ENCODE peak calls at places on chromosome 4, in nine cellular contexts. K is small intestine; D is WERI-Rb-1; R is CD8-positive, alpha-beta memory T cell; N is heart right ventricle; G is Panc1; L is left ventricle myocardium inferior; B is tibial artery; W is cardiac muscle cell. V is an unnamed sample. For H3K27me3, the result is how much of the 10 kb centered on the place peaks cover.

GRCh38 chr4:46856347-46856746 is 52.7 kb downstream of the COX7B2 start:
- DNase-seq in N (no peak), L (no peak), R (no peak), G (no peak), K (no peak), B (no peak), W (no peak), D (no peak), V (no peak)

GRCh38 chr4:14568356-14568755 is 433.9 kb upstream of the CPEB2 start:
- DNase-seq in N (no peak), L (no peak), G (no peak), W (no peak), B (no peak), K (no peak), D (no peak), R (no peak), V (no peak)

GRCh38 chr4:19309365-19309764 is 942.3 kb upstream of the SLIT2 start:
- DNase-seq in D (no peak), N (no peak), G (no peak), B (no peak), R (no peak), L (no peak), K (no peak), W (peak), V (no peak)

GRCh38 chr4:24799544-24800272 is 4.3 kb downstream of the SOD3 start:
- DNase-seq in B (no peak), W (no peak), K (no peak), G (no peak), N (peak), L (no peak), D (no peak), R (no peak), V (no peak)

GRCh38 chr4:126850286-126850685 is 782.5 kb upstream of the INTU start:
- DNase-seq in G (peak), L (no peak), W (no peak), K (no peak), N (no peak), R (no peak), D (no peak), B (no peak), V (no peak)

GRCh38 chr4:40225497-40225896 is 28.7 kb downstream of the RHOH start:
- DNase-seq in K (no peak), D (no peak), G (no peak), B (no peak), L (no peak), N (no peak), R (no peak), W (no peak), V (no peak)

GRCh38 chr4:115711575-115711974 is 598.2 kb upstream of the NDST4 start:
- DNase-seq in N (no peak), R (no peak), B (no peak), L (no peak), K (no peak), W (peak), D (no peak), G (no peak), V (no peak)

GRCh38 chr4:88284378-88285234 is at the start of gene PPM1K:
- DNase-seq in D (peak), G (peak), K (peak), W (peak), L (peak), N (peak), R (peak), B (peak), V (peak)

GRCh38 chr4:16860506-16860905 is 37.9 kb downstream of the LDB2 start:
- DNase-seq in D (no peak), W (no peak), K (no peak), L (no peak), G (no peak), R (no peak), B (no peak), N (no peak), V (no peak)

GRCh38 chr4:109434007-109434792 is 585 bp downstream of the SEC24B start:
- DNase-seq in R (peak), D (peak), W (peak), B (peak), K (peak), G (no peak), N (peak), L (peak), V (peak)

GRCh38 chr4:62271107-62271506 is 1071.0 kb downstream of the ADGRL3 start:
- DNase-seq in N (no peak), K (no peak), G (no peak), B (no peak), D (no peak), L (peak), R (no peak), W (no peak), V (no peak)

GRCh38 chr4:53478671-53479456 is 101.4 kb downstream of the FIP1L1 start:
- DNase-seq in B (no peak), G (no peak), L (no peak), D (no peak), R (no peak), K (no peak), N (no peak), W (no peak), V (no peak)

GRCh38 chr4:151418385-151418784 is 9.4 kb downstream of the FHIP1A start:
- DNase-seq in B (no peak), W (no peak), G (peak), N (no peak), K (peak), R (no peak), L (no peak), D (no peak), V (no peak)

GRCh38 chr4:140308366-140309123 is 64.9 kb upstream of the SCOC start:
- DNase-seq in W (peak), K (no peak), R (no peak), L (peak), N (peak), G (no peak), D (no peak), B (peak), V (no peak)

GRCh38 chr4:20276848-20277247 is 25.1 kb downstream of the SLIT2 start:
- DNase-seq in G (no peak), D (no peak), N (no peak), R (no peak), B (no peak), K (no peak), L (no peak), W (no peak), V (no peak)

GRCh38 chr4:15945516-15945915 is 7.0 kb upstream of the FGFBP1 start:
- DNase-seq in G (no peak), W (no peak), R (no peak), K (no peak), N (no peak), L (no peak), B (no peak), D (no peak), V (no peak)

GRCh38 chr4:105542032-105542431 is 10.4 kb upstream of the ARHGEF38 start:
- DNase-seq in K (no peak), L (no peak), G (no peak), D (no peak), R (no peak), N (no peak), B (no peak), W (no peak), V (no peak)

DNA sequence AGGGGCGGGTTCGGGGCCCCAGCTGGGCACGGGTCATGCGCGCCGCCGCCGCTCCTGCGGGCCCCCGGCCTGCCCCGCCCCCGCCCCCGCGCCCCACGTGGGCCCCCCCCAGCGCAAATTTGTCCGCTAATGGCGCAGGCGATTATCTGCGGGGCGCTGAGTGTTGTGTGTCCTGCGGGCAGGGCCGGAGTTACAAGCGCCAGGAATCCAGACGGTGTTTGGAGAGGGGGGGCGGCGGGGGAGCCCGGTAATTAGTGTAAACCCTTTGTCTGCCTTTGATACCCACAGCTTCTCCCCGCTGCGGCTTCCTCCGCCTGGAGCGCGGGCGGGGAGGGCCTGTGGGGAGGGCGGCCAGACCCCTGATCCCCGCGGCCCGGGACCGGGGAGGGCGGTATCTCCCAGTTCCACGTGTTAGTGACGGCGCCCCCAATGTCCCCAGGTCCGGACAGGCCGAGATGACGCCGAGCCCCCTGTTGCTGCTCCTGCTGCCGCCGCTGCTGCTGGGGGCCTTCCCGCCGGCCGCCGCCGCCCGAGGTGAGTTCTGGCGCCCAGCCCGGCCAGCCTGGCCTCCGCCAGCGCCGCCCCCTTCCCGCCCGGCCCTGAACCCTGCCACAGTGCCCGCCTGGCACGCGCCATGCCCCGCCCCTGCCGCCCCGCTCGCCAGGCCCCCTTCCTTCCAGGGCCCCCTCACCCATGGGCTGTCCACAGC is 759 bp downstream of the FGFRL1 start:
- DNase-seq in R (peak), G (no peak), L (no peak), K (peak), N (peak), B (no peak), W (peak), D (peak), V (peak)
- H3K27me3 ChIP-seq in R (under half), G (under half), L (under half), K (under half), N (under half), B (under half), W (under half), D (under half), V (under half)

GRCh38 chr4:56240554-56241190 is 146.6 kb downstream of the AASDH start:
- DNase-seq in R (no peak), B (no peak), K (peak), W (peak), D (peak), N (no peak), G (no peak), L (no peak), V (no peak)
- H3K27me3 ChIP-seq in R (under half), B (under half), K (under half), W (under half), D (under half), N (under half), G (under half), L (under half), V (under half)

GRCh38 chr4:37455301-37456062 is 210.9 kb downstream of the NWD2 start:
- DNase-seq in W (no peak), N (no peak), L (no peak), D (no peak), B (no peak), G (no peak), K (peak), R (no peak), V (no peak)
- H3K27me3 ChIP-seq in W (half or more), N (half or more), L (half or more), D (half or more), B (under half), G (under half), K (under half), R (under half), V (under half)

GRCh38 chr4:5955201-5955821 is 62.4 kb upstream of the CRMP1 start:
- DNase-seq in D (peak), W (no peak), K (no peak), L (no peak), G (no peak), B (no peak), N (no peak), R (no peak), V (no peak)

GRCh38 chr4:5955856-5956255 is 62.4 kb downstream of the C4orf50 start:
- DNase-seq in K (no peak), W (no peak), D (no peak), L (no peak), B (no peak), R (no peak), G (no peak), N (no peak), V (no peak)

GRCh38 chr4:5952286-5953002 is 59.6 kb upstream of the CRMP1 start:
- DNase-seq in L (no peak), D (no peak), W (no peak), K (no peak), R (no peak), N (no peak), G (no peak), B (no peak), V (no peak)

GRCh38 chr4:5954056-5954760 is 61.3 kb upstream of the CRMP1 start:
- DNase-seq in L (no peak), D (no peak), W (no peak), G (no peak), K (no peak), B (no peak), R (no peak), N (no peak), V (no peak)

DNA sequence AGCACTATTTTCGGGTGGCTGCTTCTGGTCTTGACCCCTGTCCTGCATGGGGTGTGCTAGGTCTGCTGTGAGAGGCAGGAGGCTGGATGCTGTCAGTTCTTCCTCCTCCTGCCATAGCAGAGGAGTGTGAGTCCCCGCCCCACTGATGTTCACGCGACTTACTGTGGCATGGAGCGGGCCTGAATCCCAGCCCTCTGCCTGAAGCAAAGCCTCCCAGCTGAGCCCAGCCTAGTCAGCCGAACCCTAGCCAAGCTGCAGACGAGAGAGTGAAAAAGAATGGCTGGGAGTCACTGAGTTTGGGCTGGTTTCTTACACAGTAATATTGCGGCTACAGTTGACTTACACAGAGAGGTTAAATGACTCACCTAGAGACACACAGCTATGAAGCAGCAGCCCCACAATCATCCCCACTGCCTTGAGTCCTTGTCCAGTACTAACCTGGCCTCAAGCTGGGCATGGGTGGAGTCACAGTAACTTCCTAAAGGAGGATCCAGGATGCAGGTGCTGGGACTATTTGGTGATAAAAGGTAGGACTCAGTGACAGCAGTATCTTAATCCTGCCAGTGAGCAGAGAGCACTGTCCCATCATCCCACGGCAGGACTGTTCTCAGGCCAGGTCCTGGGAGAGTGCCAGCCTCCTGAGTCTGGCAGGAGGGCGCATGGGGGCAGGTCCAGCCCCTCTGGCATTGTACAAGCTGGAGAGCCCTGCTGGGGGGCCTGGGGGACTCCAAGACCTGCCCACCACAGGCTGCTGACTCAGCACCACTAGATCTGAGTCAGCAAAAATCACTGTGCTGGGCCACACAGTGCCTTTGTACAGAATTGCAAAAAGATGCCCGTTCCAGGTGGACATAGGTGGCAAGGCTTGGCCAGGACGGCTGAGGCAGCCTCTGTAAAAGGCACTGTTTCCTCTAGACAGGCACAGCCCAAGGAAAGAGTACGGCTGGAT is 60.4 kb upstream of the CRMP1 start:
- DNase-seq in D (no peak), N (no peak), K (no peak), G (no peak), W (no peak), R (no peak), B (peak), L (no peak), V (no peak)
- H3K27me3 ChIP-seq in D (under half), N (half or more), K (under half), G (under half), W (under half), R (under half), B (under half), L (half or more), V (under half)

GRCh38 chr4:7140062-7140691 is 52.2 kb upstream of the SORCS2 start:
- DNase-seq in K (no peak), D (no peak), G (no peak), W (no peak), L (no peak), R (no peak), B (no peak), N (no peak), V (no peak)

GRCh38 chr4:7138223-7139166 is 53.8 kb upstream of the SORCS2 start:
- DNase-seq in N (no peak), D (no peak), G (no peak), R (no peak), W (no peak), K (no peak), L (no peak), B (no peak), V (no peak)

GRCh38 chr4:7139167-7139979 is 53.0 kb upstream of the SORCS2 start:
- DNase-seq in R (no peak), K (no peak), B (no peak), N (no peak), G (no peak), L (no peak), D (no peak), W (no peak), V (no peak)

GRCh38 chr4:7140692-7141069 is 51.7 kb upstream of the SORCS2 start:
- DNase-seq in G (no peak), W (no peak), L (no peak), R (no peak), K (no peak), B (no peak), D (no peak), N (no peak), V (no peak)

DNA sequence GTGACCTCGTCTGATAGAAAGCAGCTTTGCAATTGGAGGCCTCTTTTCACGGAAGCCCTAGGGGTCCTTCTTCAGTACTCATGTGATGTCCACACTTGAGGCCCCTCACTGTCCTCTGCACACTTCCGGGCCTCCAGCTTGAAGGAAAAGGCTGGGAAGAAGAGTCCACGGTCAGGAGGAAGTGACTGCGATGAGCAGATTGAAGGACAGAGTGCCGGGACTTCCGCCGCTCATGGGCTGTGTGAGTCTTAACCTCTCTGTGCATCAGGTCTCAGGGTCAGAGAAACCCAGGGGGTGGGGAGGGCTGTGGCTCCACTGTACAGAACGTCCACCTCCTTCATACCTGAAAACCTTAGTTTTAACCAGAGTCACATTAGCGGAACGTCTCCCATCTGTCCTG is 51.2 kb upstream of the SORCS2 start:
- DNase-seq in W (no peak), K (no peak), B (no peak), D (no peak), R (no peak), G (no peak), N (no peak), L (no peak), V (no peak)
- H3K27me3 ChIP-seq in W (under half), K (under half), B (under half), D (under half), R (under half), G (under half), N (under half), L (under half), V (under half)

GRCh38 chr4:27964095-27964494 is 1103.5 kb downstream of the STIM2 start:
- DNase-seq in D (no peak), N (no peak), W (no peak), B (no peak), G (no peak), L (no peak), K (no peak), R (no peak), V (no peak)
- H3K27me3 ChIP-seq in D (under half), N (under half), W (under half), B (under half), G (under half), L (under half), K (under half), R (under half), V (under half)

GRCh38 chr4:185020863-185021761 is 2.8 kb downstream of the HELT start:
- DNase-seq in W (no peak), G (no peak), R (no peak), L (no peak), N (no peak), K (no peak), B (no peak), D (no peak), V (no peak)

GRCh38 chr4:185019451-185020292 is 1.4 kb downstream of the HELT start:
- DNase-seq in K (no peak), R (no peak), W (no peak), D (no peak), L (no peak), N (no peak), G (no peak), B (no peak), V (no peak)

GRCh38 chr4:185017964-185018772 is at the start of gene HELT:
- DNase-seq in B (no peak), K (no peak), N (no peak), G (no peak), W (no peak), R (no peak), D (peak), L (no peak), V (no peak)

GRCh38 chr4:185018834-185019450 is 652 bp downstream of the HELT start:
- DNase-seq in N (no peak), R (no peak), D (no peak), L (no peak), B (no peak), W (no peak), K (no peak), G (no peak), V (no peak)

DNA sequence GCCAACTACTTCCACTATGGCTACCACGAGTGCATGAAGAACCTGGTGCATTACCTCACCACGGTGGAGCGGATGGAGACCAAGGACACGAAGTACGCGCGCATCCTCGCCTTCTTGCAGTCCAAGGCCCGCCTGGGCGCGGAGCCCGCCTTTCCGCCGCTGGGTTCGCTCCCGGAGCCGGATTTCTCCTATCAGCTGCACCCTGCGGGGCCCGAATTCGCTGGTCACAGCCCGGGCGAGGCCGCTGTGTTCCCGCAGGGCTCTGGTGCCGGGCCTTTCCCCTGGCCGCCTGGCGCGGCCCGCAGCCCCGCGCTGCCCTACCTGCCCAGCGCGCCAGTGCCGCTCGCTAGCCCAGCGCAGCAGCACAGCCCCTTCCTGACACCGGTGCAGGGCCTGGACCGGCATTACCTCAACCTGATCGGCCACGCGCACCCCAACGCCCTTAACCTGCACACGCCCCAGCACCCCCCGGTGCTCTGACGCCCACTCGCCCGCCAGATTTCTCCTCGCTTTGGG is 2.1 kb downstream of the HELT start:
- DNase-seq in L (no peak), K (no peak), R (no peak), G (no peak), N (no peak), W (no peak), D (no peak), B (no peak), V (no peak)
- H3K27me3 ChIP-seq in L (half or more), K (half or more), R (under half), G (under half), N (half or more), W (half or more), D (under half), B (under half), V (under half)

GRCh38 chr4:173500841-173501591 is 29.0 kb downstream of the HAND2 start:
- DNase-seq in N (peak), K (no peak), B (no peak), G (no peak), D (no peak), W (no peak), L (no peak), R (no peak), V (no peak)
- H3K27me3 ChIP-seq in N (under half), K (under half), B (under half), G (under half), D (under half), W (under half), L (under half), R (under half), V (under half)